ENCODE peak calls at places on chromosomes 11 and 22, in ten cellular contexts. N is cardiac fibroblast; B is activated CD8-positive, alpha-beta memory T cell treated with anti-CD3 and anti-CD28 coated beads for 24 hours; X is fibroblast of mammary gland; A is posterior vena cava; O is stimulated activated CD4-positive, alpha-beta T cell treated with anti-CD3 and anti-CD28 coated beads, Interleukin-15, amount 100 ng/mL, for 24 hours; C is aorta; K is Kasumi-1; F is GM04504; L is stimulated activated effector memory CD8-positive, alpha-beta T cell treated with anti-CD3 and anti-CD28 coated beads, Interleukin-12 subunit alpha, Interleukin-12 subunit beta, amount 100 ng/mL, for 72 hours. T is an unnamed sample.

GRCh38 chr22:50483977-50484853 is 2.4 kb upstream of the MIOX start:
- DNase-seq in O (no peak), X (no peak), F (no peak), N (no peak), K (no peak), A (no peak), L (no peak), B (no peak), C (peak; percentile 42), T (no peak)

GRCh38 chr11:92311616-92312449 is 87.2 kb downstream of the FAT3 start:
- DNase-seq in L (no peak), X (no peak), N (peak; percentile 69), B (no peak), C (no peak), F (no peak), A (no peak), K (peak; percentile 12), O (no peak), T (no peak)

GRCh38 chr22:19880786-19881569 is 26.3 kb upstream of the GNB1L start:
- DNase-seq in L (no peak), A (peak; percentile 85), C (peak; percentile 79), F (peak; percentile 94), X (peak; percentile 81), O (no peak), K (no peak), B (no peak), N (peak; percentile 98), T (no peak)

GRCh38 chr11:45150943-45151342 is 4.5 kb downstream of the PRDM11 start:
- DNase-seq in O (no peak), L (no peak), B (peak; percentile 32), F (no peak), K (no peak), N (no peak), X (no peak), A (no peak), C (no peak), T (peak; percentile 70)

GRCh38 chr11:32259641-32260081 is 168.8 kb downstream of the RCN1 start:
- DNase-seq in C (peak; percentile 47), A (no peak), B (no peak), L (no peak), F (no peak), X (peak; percentile 7), K (peak; percentile 73), N (peak; percentile 78), O (peak; percentile 35), T (no peak)

GRCh38 chr22:22881116-22882032 is 6.2 kb upstream of the IGLL5 start:
- DNase-seq in L (no peak), X (no peak), N (no peak), A (no peak), F (no peak), C (no peak), K (no peak), B (peak; percentile 41), O (no peak), T (peak; percentile 52)

GRCh38 chr22:42692239-42693054 is 28.2 kb downstream of the A4GALT start:
- DNase-seq in X (no peak), A (no peak), K (no peak), C (no peak), N (no peak), O (no peak), B (no peak), L (no peak), F (no peak), T (no peak)

GRCh38 chr11:46279393-46280099 is 2.1 kb downstream of the CREB3L1 start:
- DNase-seq in N (peak; percentile 79), F (no peak), O (no peak), X (peak; percentile 79), K (no peak), A (peak; percentile 80), B (no peak), C (no peak), L (no peak), T (no peak)

GRCh38 chr11:36333897-36334296 is 37.8 kb downstream of the PRR5L start:
- DNase-seq in F (peak; percentile 18), C (no peak), A (no peak), L (no peak), K (peak; percentile 42), O (no peak), N (peak; percentile 83), B (no peak), X (peak; percentile 80), T (no peak)

GRCh38 chr11:125069796-125070195 is 6.7 kb downstream of the SLC37A2 start:
- DNase-seq in N (no peak), L (no peak), K (peak; percentile 26), A (no peak), X (no peak), B (no peak), O (no peak), F (no peak), C (no peak), T (no peak)

GRCh38 chr11:8329961-8330361 is 66.3 kb upstream of the LMO1 start:
- DNase-seq in K (no peak), A (no peak), O (no peak), C (no peak), B (no peak), N (no peak), F (no peak), L (no peak), X (no peak), T (no peak)

GRCh38 chr11:120666121-120666639 is 154.6 kb downstream of the GRIK4 start:
- DNase-seq in B (no peak), O (no peak), K (no peak), C (no peak), F (no peak), X (no peak), N (no peak), L (no peak), A (no peak), T (no peak)

GRCh38 chr11:19447150-19447566 is 206.4 kb upstream of the E2F8 start:
- DNase-seq in X (peak; percentile 76), K (no peak), C (no peak), F (no peak), A (no peak), B (no peak), L (no peak), O (no peak), N (no peak), T (no peak)

GRCh38 chr11:38252620-38253019 is 1654.6 kb upstream of the RAG2 start:
- DNase-seq in O (no peak), B (no peak), N (peak; percentile 0), L (no peak), F (no peak), A (no peak), X (no peak), C (no peak), K (peak; percentile 2), T (no peak)

GRCh38 chr11:72685560-72686480 is 11.6 kb upstream of the PDE2A start:
- DNase-seq in X (peak; percentile 81), C (no peak), N (no peak), O (peak; percentile 66), F (no peak), B (peak; percentile 74), K (no peak), A (no peak), L (no peak), T (no peak)

GRCh38 chr22:29147241-29147919 is 58.3 kb upstream of the EMID1 start:
- DNase-seq in X (no peak), K (no peak), N (no peak), F (no peak), O (no peak), L (no peak), C (no peak), A (peak; percentile 62), B (no peak), T (no peak)

GRCh38 chr11:74538680-74539079 is 45.2 kb upstream of the LIPT2 start:
- DNase-seq in C (no peak), A (no peak), K (no peak), B (no peak), N (no peak), L (no peak), O (no peak), F (no peak), X (no peak), T (no peak)

GRCh38 chr11:133828861-133829260 is 16.5 kb downstream of the SPATA19 start:
- DNase-seq in L (no peak), K (no peak), B (no peak), X (no peak), N (no peak), A (no peak), O (no peak), F (no peak), C (no peak), T (peak; percentile 37)

GRCh38 chr11:110125632-110126031 is 32.4 kb downstream of the ZC3H12C start:
- DNase-seq in C (no peak), B (no peak), K (no peak), L (no peak), N (peak; percentile 96), A (peak; percentile 62), F (no peak), X (peak; percentile 96), O (no peak), T (no peak)

GRCh38 chr11:113603277-113604059 is 102.6 kb downstream of the TMPRSS5 start:
- DNase-seq in N (peak; percentile 42), F (no peak), O (no peak), C (peak; percentile 69), K (no peak), X (no peak), B (no peak), L (no peak), A (no peak), T (no peak)

GRCh38 chr11:134069426-134069921 is 602 bp downstream of the JAM3 start:
- DNase-seq in X (peak; percentile 12), O (no peak), A (no peak), F (no peak), C (no peak), K (no peak), N (peak; percentile 21), B (no peak), L (no peak), T (no peak)

GRCh38 chr11:65502274-65502851 is 3.5 kb downstream of the MALAT1 start:
- DNase-seq in X (peak; percentile 49), C (no peak), K (no peak), L (no peak), O (no peak), A (no peak), N (peak; percentile 71), F (no peak), B (no peak), T (no peak)

GRCh38 chr11:70024773-70025045 is 53.4 kb upstream of the ANO1 start:
- DNase-seq in B (no peak), X (no peak), N (no peak), O (no peak), L (no peak), K (no peak), F (no peak), A (no peak), C (no peak), T (no peak)

GRCh38 chr22:48354082-48354481 is 1473.6 kb downstream of the BRD1 start:
- DNase-seq in B (no peak), A (peak; percentile 58), X (no peak), O (no peak), C (no peak), K (no peak), L (no peak), F (no peak), N (no peak), T (no peak)

GRCh38 chr22:37280718-37281117 is 1.6 kb upstream of the CYTH4 start:
- DNase-seq in N (no peak), L (no peak), K (no peak), X (no peak), O (no peak), F (no peak), B (no peak), C (no peak), A (no peak), T (no peak)

GRCh38 chr22:48177591-48177990 is 1415.1 kb downstream of the TBC1D22A start:
- DNase-seq in O (no peak), K (no peak), B (no peak), L (no peak), C (no peak), F (no peak), A (no peak), N (no peak), X (no peak), T (no peak)